ENCODE peak calls at places on chromosomes 2 and 18, in seven cellular contexts. L is colonic mucosa, H is MM.1S, B is tibial artery, E is brain microvascular endothelial cell, X is heart right ventricle, R is bronchial epithelial cell. P is an unnamed sample.

GRCh38 chr2:43114210-43114609 is 112.2 kb downstream of the ZFP36L2 start:
- DNase-seq in X (no peak), R (peak; percentile 88), L (no peak), B (no peak), H (no peak), E (no peak), P (no peak)

GRCh38 chr2:148259674-148260073 is 238.8 kb downstream of the MBD5 start:
- DNase-seq in L (no peak), R (peak; percentile 72), H (no peak), X (no peak), B (no peak), E (no peak), P (no peak)

GRCh38 chr2:110167326-110167955 is 37.4 kb downstream of the NPHP1 start:
- DNase-seq in E (no peak), H (no peak), B (no peak), X (no peak), R (no peak), L (no peak), P (no peak)

GRCh38 chr18:1914489-1914888 is 656.8 kb downstream of the METTL4 start:
- DNase-seq in B (no peak), E (no peak), R (peak; percentile 52), X (no peak), H (peak; percentile 36), L (no peak), P (no peak)

GRCh38 chr2:44623622-44624351 is 262.0 kb downstream of the CAMKMT start:
- DNase-seq in E (no peak), R (no peak), H (no peak), L (no peak), X (no peak), B (no peak), P (no peak)

GRCh38 chr2:67159929-67160328 is 237.2 kb upstream of the ETAA1 start:
- DNase-seq in L (no peak), E (no peak), B (no peak), R (no peak), H (no peak), X (no peak), P (no peak)

GRCh38 chr2:236402016-236402784 is 138.0 kb upstream of the ASB18 start:
- DNase-seq in H (no peak), L (no peak), R (no peak), E (no peak), B (no peak), X (no peak), P (no peak)

GRCh38 chr18:25425030-25425429 is 73.1 kb upstream of the ZNF521 start:
- DNase-seq in R (no peak), L (no peak), E (no peak), B (no peak), H (no peak), X (no peak), P (no peak)

GRCh38 chr2:241112046-241112445 is 10.0 kb upstream of the MTERF4 start:
- DNase-seq in L (no peak), E (no peak), R (no peak), B (no peak), X (no peak), H (no peak), P (no peak)

GRCh38 chr2:143937563-143938346 is 582.2 kb downstream of the ZEB2 start:
- DNase-seq in L (no peak), E (no peak), B (no peak), X (no peak), R (no peak), H (no peak), P (peak; percentile 61)

GRCh38 chr18:37689841-37690240 is 124.2 kb upstream of the CELF4 start:
- DNase-seq in E (no peak), R (peak; percentile 55), L (no peak), H (peak; percentile 2), X (no peak), B (no peak), P (no peak)

GRCh38 chr18:62588217-62588616 is 65.4 kb downstream of the ZCCHC2 start:
- DNase-seq in X (no peak), B (no peak), E (no peak), L (no peak), H (no peak), R (no peak), P (no peak)

GRCh38 chr2:48829036-48829435 is 73.5 kb upstream of the LHCGR start:
- DNase-seq in H (no peak), E (peak; percentile 16), X (no peak), L (no peak), B (no peak), R (peak; percentile 34), P (no peak)

GRCh38 chr2:24855703-24856102 is 62.5 kb downstream of the CENPO start:
- DNase-seq in R (no peak), L (no peak), H (no peak), B (peak; percentile 73), X (no peak), E (peak; percentile 45), P (peak; percentile 75)

GRCh38 chr2:171069286-171069956 is 91.3 kb downstream of the TLK1 start:
- DNase-seq in X (no peak), B (no peak), E (no peak), H (no peak), R (no peak), L (no peak), P (no peak)

GRCh38 chr18:79151191-79151590 is 82.0 kb downstream of the ATP9B start:
- DNase-seq in E (no peak), B (no peak), L (no peak), X (no peak), R (no peak), H (no peak), P (no peak)

GRCh38 chr18:10530852-10531251 is 5.0 kb downstream of the NAPG start:
- DNase-seq in E (no peak), H (no peak), B (no peak), L (no peak), R (peak; percentile 87), X (no peak), P (no peak)

GRCh38 chr2:23385748-23386421 is 906 bp downstream of the KLHL29 start:
- DNase-seq in E (no peak), B (no peak), H (no peak), R (no peak), L (no peak), X (no peak), P (peak; percentile 19)

GRCh38 chr2:182144039-182144779 is 158.6 kb downstream of the PPP1R1C start:
- DNase-seq in X (no peak), E (no peak), L (no peak), B (no peak), R (no peak), H (no peak), P (no peak)

GRCh38 chr2:194603429-194603828 is 1053.6 kb upstream of the SLC39A10 start:
- DNase-seq in R (no peak), B (no peak), X (no peak), L (no peak), E (no peak), H (no peak), P (no peak)

GRCh38 chr2:222861411-222862067 is 703 bp downstream of the ACSL3 start:
- DNase-seq in B (peak; percentile 28), L (peak; percentile 44), R (no peak), H (peak; percentile 42), X (peak; percentile 24), E (no peak), P (peak; percentile 34)

GRCh38 chr2:214960677-214961076 is 151.2 kb upstream of the BARD1 start:
- DNase-seq in E (no peak), X (no peak), H (peak; percentile 26), L (no peak), R (peak; percentile 37), B (no peak), P (no peak)

GRCh38 chr2:128745946-128746345 is 427.3 kb upstream of the HS6ST1 start:
- DNase-seq in X (no peak), E (no peak), R (peak; percentile 64), B (no peak), H (no peak), L (no peak), P (no peak)

GRCh38 chr18:35334821-35335220 is 9.4 kb downstream of the ZNF24 start:
- DNase-seq in L (no peak), X (no peak), R (peak; percentile 69), H (no peak), B (no peak), E (peak; percentile 2), P (no peak)
- H3K36me3 ChIP-seq in L (peaks cover 22% of the 10 kb centered on the region), X (peaks cover 34% of the 10 kb centered on the region), R (peaks cover 16% of the 10 kb centered on the region), H (peaks cover 22% of the 10 kb centered on the region), B (peaks cover 86% of the 10 kb centered on the region), E (peaks cover 64% of the 10 kb centered on the region), P (no peaks in the 10 kb centered on the region)

DNA sequence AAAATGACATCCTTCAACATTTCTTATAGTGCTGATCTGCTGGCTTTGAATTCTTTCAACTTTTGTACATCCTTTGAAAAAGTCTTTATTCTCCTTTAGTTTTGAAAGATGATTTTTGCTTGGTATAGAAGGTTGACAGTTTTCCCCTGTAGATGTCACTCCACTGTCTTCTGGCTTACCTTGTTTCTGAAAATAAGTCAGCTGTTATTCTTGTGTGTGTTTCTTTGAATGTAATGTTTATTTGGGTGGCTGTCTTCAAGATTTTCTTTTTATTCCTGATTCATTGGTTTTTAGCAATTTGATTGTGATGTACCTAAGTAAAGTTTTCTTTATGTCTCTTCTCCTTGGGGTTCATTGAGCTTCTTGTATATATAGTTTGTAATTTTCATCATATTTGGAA is 47.6 kb downstream of the ACTR3 start:
- DNase-seq in X (no peak), R (no peak), H (no peak), B (no peak), L (no peak), E (no peak), P (no peak)
- H3K36me3 ChIP-seq in X (peaks cover 50% of the 10 kb centered on the region), R (peaks cover 11% of the 10 kb centered on the region), H (peaks cover 23% of the 10 kb centered on the region), B (peaks cover 59% of the 10 kb centered on the region), L (peaks cover 5% of the 10 kb centered on the region), E (peaks cover 27% of the 10 kb centered on the region), P (no peaks in the 10 kb centered on the region)

GRCh38 chr2:15596968-15597367 is 5.3 kb downstream of the DDX1 start:
- DNase-seq in E (no peak), B (no peak), R (no peak), L (no peak), H (no peak), X (no peak), P (no peak)
- H3K36me3 ChIP-seq in E (peaks cover 44% of the 10 kb centered on the region), B (peaks cover 67% of the 10 kb centered on the region), R (peaks cover 11% of the 10 kb centered on the region), L (peaks cover 6% of the 10 kb centered on the region), H (peaks cover 23% of the 10 kb centered on the region), X (peaks cover 37% of the 10 kb centered on the region), P (no peaks in the 10 kb centered on the region)

GRCh38 chr2:219246559-219246958 is 1.3 kb downstream of the STK16 start:
- DNase-seq in R (no peak), L (no peak), E (no peak), X (no peak), H (no peak), B (no peak), P (no peak)

GRCh38 chr2:219250044-219250781 is 2.8 kb upstream of the TUBA4B start:
- DNase-seq in B (no peak), R (no peak), L (peak; percentile 24), H (no peak), X (no peak), E (no peak), P (no peak)

GRCh38 chr2:219247678-219248642 is 2.7 kb downstream of the STK16 start:
- DNase-seq in L (no peak), B (no peak), X (no peak), H (peak; percentile 49), R (no peak), E (no peak), P (no peak)

GRCh38 chr2:219249203-219249980 is 3.7 kb upstream of the TUBA4B start:
- DNase-seq in E (peak; percentile 15), H (peak; percentile 75), L (peak; percentile 94), R (peak; percentile 98), B (peak; percentile 71), X (peak; percentile 76), P (peak; percentile 63)

DNA sequence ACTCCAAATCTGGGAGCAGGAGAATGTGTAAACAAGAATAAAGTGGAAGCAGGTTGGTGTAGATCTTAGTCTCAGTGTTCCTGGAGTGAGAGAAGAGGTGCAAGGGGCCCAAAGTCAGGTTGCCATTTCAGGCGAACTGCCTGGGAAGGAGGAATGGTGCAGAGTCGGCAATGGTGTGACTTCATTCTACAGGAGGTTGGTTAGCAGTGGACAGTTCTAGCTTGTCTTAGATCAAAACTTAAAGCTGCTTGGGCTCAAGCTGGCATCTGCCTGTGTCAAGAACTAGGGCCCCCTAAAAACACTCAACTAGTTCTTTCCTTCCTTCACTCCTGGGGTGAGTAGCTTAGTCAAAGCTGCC is 3.5 kb downstream of the STK16 start:
- DNase-seq in E (no peak), L (no peak), B (no peak), R (no peak), H (no peak), X (no peak), P (no peak)
- H3K36me3 ChIP-seq in E (peaks cover 5% of the 10 kb centered on the region), L (no peaks in the 10 kb centered on the region), B (peaks cover 37% of the 10 kb centered on the region), R (peaks cover 23% of the 10 kb centered on the region), H (peaks cover 6% of the 10 kb centered on the region), X (no peaks in the 10 kb centered on the region), P (no peaks in the 10 kb centered on the region)

P was measured in ovary.